ENCODE peak calls at places on chromosomes 13 and 19, in six cellular contexts. T is substantia nigra, N is B cell, X is foreskin keratinocyte, Z is cardiac muscle cell, U is glutamatergic neuron. G is an unnamed sample.

GRCh38 chr19:12133069-12133468 is 7.1 kb downstream of the ZNF20 start:
- DNase-seq in U (no peak), X (peak), N (no peak), Z (no peak), T (no peak), G (no peak)

GRCh38 chr19:383040-383439 is 25.9 kb downstream of the C2CD4C start:
- DNase-seq in N (no peak), Z (no peak), X (no peak), U (no peak), T (no peak), G (no peak)

GRCh38 chr19:680287-681028 is 4.3 kb downstream of the FSTL3 start:
- DNase-seq in Z (peak), T (peak), U (peak), X (peak), N (peak), G (peak)

GRCh38 chr13:109160887-109161669 is 531.7 kb downstream of the MYO16 start:
- DNase-seq in X (peak), U (no peak), Z (no peak), T (no peak), N (peak), G (peak)

GRCh38 chr19:48041877-48042580 is 1.9 kb downstream of the CABP5 start:
- DNase-seq in N (no peak), U (no peak), X (no peak), Z (no peak), T (no peak), G (no peak)

GRCh38 chr19:46963093-46963734 is 56.4 kb upstream of the NPAS1 start:
- DNase-seq in T (no peak), U (no peak), N (no peak), X (no peak), Z (no peak), G (no peak)

GRCh38 chr19:18895828-18896341 is at the start of gene CERS1:
- DNase-seq in N (no peak), X (no peak), T (no peak), Z (peak), U (peak), G (no peak)

GRCh38 chr19:33285441-33285927 is 16.9 kb downstream of the CEBPA start:
- DNase-seq in N (no peak), T (no peak), X (no peak), Z (no peak), U (no peak), G (no peak)

GRCh38 chr13:73741111-73741510 is 393.1 kb downstream of the KLF12 start:
- DNase-seq in X (no peak), Z (no peak), N (no peak), T (no peak), U (no peak), G (no peak)

GRCh38 chr13:113532156-113532806 is 41.8 kb upstream of the DCUN1D2 start:
- DNase-seq in X (peak), U (no peak), T (no peak), Z (peak), N (no peak), G (peak)

GRCh38 chr13:94708971-94709614 is 3.3 kb downstream of the SOX21 start:
- DNase-seq in X (no peak), Z (no peak), N (no peak), U (no peak), T (no peak), G (no peak)

GRCh38 chr19:7257148-7258041 is 36.8 kb downstream of the INSR start:
- DNase-seq in N (no peak), Z (no peak), X (peak), T (no peak), U (no peak), G (peak)

GRCh38 chr19:12913011-12913561 is 6.0 kb downstream of the SYCE2 start:
- DNase-seq in N (no peak), T (peak), U (peak), Z (peak), X (no peak), G (no peak)

GRCh38 chr19:41064974-41065569 is 23.2 kb upstream of the CYP2A13 start:
- DNase-seq in X (no peak), Z (peak), T (no peak), N (no peak), U (no peak), G (peak)

GRCh38 chr13:19959141-19959830 is 759 bp downstream of the ZMYM2 start:
- DNase-seq in U (peak), T (peak), X (peak), N (peak), Z (peak), G (peak)

G was measured in mammary epithelial cell.